ENCODE peak calls at places on chromosomes 13 and 19, in four cellular contexts. V is CD8-positive, alpha-beta T cell; Z is Caco-2; Y is upper lobe of left lung. D is an unnamed sample.

GRCh38 chr19:10818306-10819123 is 17.5 kb downstream of the TMED1 start:
- DNase-seq in V (no peak), Y (no peak), Z (no peak), D (no peak)

GRCh38 chr13:36006347-36006746 is 124.8 kb downstream of the DCLK1 start:
- DNase-seq in V (no peak), Z (no peak), Y (no peak), D (no peak)

GRCh38 chr19:3683866-3684816 is 16.1 kb downstream of the PIP5K1C start:
- DNase-seq in Z (no peak), V (no peak), Y (no peak), D (no peak)

GRCh38 chr19:40433391-40434216 is 7.8 kb upstream of the SERTAD1 start:
- DNase-seq in Y (peak; percentile 97), Z (peak; percentile 92), V (no peak), D (no peak)

GRCh38 chr13:24362435-24362951 is 53.1 kb downstream of the C1QTNF9 start:
- DNase-seq in V (no peak), Y (peak; percentile 63), Z (no peak), D (no peak)

GRCh38 chr19:55118401-55118991 is 1.1 kb upstream of the PPP1R12C start:
- DNase-seq in V (no peak), Y (peak; percentile 79), Z (no peak), D (no peak)

GRCh38 chr19:43562698-43563241 is 12.6 kb downstream of the XRCC1 start:
- DNase-seq in Y (peak; percentile 84), V (peak; percentile 67), Z (no peak), D (peak; percentile 96)

GRCh38 chr13:33191425-33192221 is 93.9 kb downstream of the STARD13 start:
- DNase-seq in Y (no peak), V (no peak), Z (no peak), D (no peak)

GRCh38 chr13:45799451-45799850 is 52.1 kb downstream of the SIAH3 start:
- DNase-seq in V (no peak), Z (no peak), Y (no peak), D (no peak)

GRCh38 chr13:49927755-49928154 is 8.4 kb downstream of the SPRYD7 start:
- DNase-seq in V (no peak), Y (no peak), Z (no peak), D (peak; percentile 20)

GRCh38 chr19:27972291-27973040 is 1240.5 kb downstream of the UQCRFS1 start:
- DNase-seq in Z (no peak), V (no peak), Y (no peak), D (no peak)

GRCh38 chr19:45164577-45165335 is 4.0 kb upstream of the NKPD1 start:
- DNase-seq in V (no peak), Y (peak; percentile 85), Z (peak; percentile 41), D (no peak)

GRCh38 chr19:51783373-51783772 is 11.6 kb upstream of the FPR3 start:
- DNase-seq in V (no peak), Y (no peak), Z (peak; percentile 7), D (no peak)

GRCh38 chr19:8609210-8610040 is 1.1 kb downstream of the ADAMTS10 start:
- DNase-seq in Z (no peak), V (no peak), Y (peak; percentile 86), D (no peak)

GRCh38 chr13:97826421-97826965 is 127.0 kb upstream of the IPO5 start:
- DNase-seq in V (no peak), Z (no peak), Y (no peak), D (no peak)

GRCh38 chr13:29540334-29540733 is 55.2 kb downstream of the SLC7A1 start:
- DNase-seq in Z (no peak), Y (no peak), V (no peak), D (no peak)

GRCh38 chr19:1041272-1041834 is 1.4 kb downstream of the ABCA7 start:
- DNase-seq in Y (no peak), Z (no peak), V (no peak), D (no peak)

GRCh38 chr19:1037553-1038115 is 2.3 kb upstream of the ABCA7 start:
- DNase-seq in V (no peak), Y (peak; percentile 83), Z (no peak), D (no peak)

GRCh38 chr19:1039646-1040475 is at the start of gene ABCA7:
- DNase-seq in V (peak; percentile 98), Y (peak; percentile 100), Z (peak; percentile 99), D (peak; percentile 98)

GRCh38 chr19:1040476-1041271 is 767 bp downstream of the ABCA7 start:
- DNase-seq in Z (peak; percentile 94), V (peak; percentile 74), Y (peak; percentile 92), D (peak; percentile 97)

DNA sequence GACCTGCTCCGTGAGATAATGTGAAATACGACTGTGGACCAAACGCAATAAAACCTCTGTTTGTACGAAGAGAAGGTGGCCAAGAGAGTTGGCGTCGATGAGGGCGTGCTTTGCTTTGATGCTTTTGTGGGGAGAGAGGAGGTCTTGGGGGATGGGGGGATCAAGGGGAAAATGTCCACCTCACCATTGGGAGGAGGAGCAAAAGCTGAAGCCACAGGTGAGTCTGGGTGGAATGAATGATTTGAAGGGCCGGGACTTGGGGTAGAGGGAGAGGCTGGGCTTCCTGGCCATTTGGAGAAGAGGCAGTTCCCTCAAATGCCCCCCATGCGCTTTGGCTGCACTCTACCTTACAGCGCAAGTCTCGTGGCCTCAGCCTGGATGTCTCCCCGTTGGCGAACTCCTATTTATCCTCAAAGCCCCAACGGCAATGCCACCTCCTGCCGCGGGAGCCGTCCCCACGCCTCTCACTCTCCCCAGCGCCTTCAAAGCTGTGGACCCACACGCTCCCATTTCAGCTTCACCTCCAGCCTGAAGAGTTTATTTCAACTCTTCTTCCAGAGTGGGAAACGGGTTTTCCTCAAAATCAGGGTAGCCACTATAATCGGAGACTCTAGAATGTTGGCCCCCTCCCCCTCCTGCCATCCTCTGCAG is 787 bp upstream of the ABCA7 start:
- DNase-seq in Y (peak; percentile 61), V (no peak), Z (no peak), D (no peak)
- H3K4me3 ChIP-seq in Y (peak overlapping the region; percentile 64), V (peak overlapping the region; percentile 96), Z (no peak overlapping the region), D (peak overlapping the region; percentile 22)

GRCh38 chr13:20119960-20120359 is 40.9 kb downstream of the GJA3 start:
- DNase-seq in Z (no peak), Y (no peak), V (no peak), D (no peak)

GRCh38 chr13:20118268-20119140 is 42.3 kb downstream of the GJA3 start:
- DNase-seq in Z (no peak), V (no peak), Y (peak; percentile 89), D (no peak)

GRCh38 chr13:20125129-20125782 is 35.6 kb downstream of the GJA3 start:
- DNase-seq in Z (no peak), V (no peak), Y (no peak), D (no peak)

GRCh38 chr13:20124303-20124702 is 36.5 kb downstream of the GJA3 start:
- DNase-seq in V (no peak), Z (no peak), Y (no peak), D (no peak)

DNA sequence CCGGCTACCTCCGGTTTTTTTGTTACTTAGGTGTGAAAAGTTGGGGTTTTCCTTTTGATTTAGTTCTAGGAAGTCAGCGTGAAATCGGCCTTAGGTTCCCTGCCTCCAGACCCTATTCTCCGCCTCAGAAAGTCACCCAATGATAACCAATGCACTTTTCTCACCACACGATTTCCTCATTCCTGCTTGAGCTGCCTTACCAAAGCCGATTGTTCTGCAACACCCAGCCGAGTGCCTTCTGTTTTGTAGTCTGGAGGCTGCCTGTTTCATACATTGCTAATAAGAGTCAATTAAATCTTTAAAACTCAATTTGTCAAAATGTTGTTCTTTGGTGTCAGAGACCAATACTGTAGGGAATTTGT is 39.7 kb downstream of the GJA3 start:
- DNase-seq in V (no peak), Y (no peak), Z (peak; percentile 57), D (no peak)
- H3K4me3 ChIP-seq in V (no peak overlapping the region), Y (peak overlapping the region; percentile 64), Z (peak overlapping the region; percentile 38), D (peak overlapping the region; percentile 72)

GRCh38 chr19:5808120-5808816 is 3.4 kb downstream of the NRTN start:
- DNase-seq in V (no peak), Y (no peak), Z (no peak), D (no peak)

GRCh38 chr19:5805465-5806132 is 732 bp downstream of the NRTN start:
- DNase-seq in Z (peak; percentile 89), V (no peak), Y (peak; percentile 90), D (no peak)

GRCh38 chr19:5806905-5807304 is 2.0 kb downstream of the NRTN start:
- DNase-seq in Z (no peak), Y (no peak), V (no peak), D (no peak)

GRCh38 chr19:5804516-5805464 is at the start of gene NRTN:
- DNase-seq in Z (peak; percentile 64), V (no peak), Y (peak; percentile 88), D (no peak)

GRCh38 chr19:5806133-5806489 is 1.2 kb downstream of the NRTN start:
- DNase-seq in Z (no peak), Y (no peak), V (no peak), D (no peak)
- H3K4me3 ChIP-seq in Z (no peak overlapping the region), Y (no peak overlapping the region), V (no peak overlapping the region), D (no peak overlapping the region)

GRCh38 chr19:23318143-23318542 is 67.9 kb upstream of the ZNF724 start:
- DNase-seq in Y (no peak), V (no peak), Z (no peak), D (no peak)
- H3K4me3 ChIP-seq in Y (no peak overlapping the region), V (no peak overlapping the region), Z (no peak overlapping the region), D (no peak overlapping the region)

DNA sequence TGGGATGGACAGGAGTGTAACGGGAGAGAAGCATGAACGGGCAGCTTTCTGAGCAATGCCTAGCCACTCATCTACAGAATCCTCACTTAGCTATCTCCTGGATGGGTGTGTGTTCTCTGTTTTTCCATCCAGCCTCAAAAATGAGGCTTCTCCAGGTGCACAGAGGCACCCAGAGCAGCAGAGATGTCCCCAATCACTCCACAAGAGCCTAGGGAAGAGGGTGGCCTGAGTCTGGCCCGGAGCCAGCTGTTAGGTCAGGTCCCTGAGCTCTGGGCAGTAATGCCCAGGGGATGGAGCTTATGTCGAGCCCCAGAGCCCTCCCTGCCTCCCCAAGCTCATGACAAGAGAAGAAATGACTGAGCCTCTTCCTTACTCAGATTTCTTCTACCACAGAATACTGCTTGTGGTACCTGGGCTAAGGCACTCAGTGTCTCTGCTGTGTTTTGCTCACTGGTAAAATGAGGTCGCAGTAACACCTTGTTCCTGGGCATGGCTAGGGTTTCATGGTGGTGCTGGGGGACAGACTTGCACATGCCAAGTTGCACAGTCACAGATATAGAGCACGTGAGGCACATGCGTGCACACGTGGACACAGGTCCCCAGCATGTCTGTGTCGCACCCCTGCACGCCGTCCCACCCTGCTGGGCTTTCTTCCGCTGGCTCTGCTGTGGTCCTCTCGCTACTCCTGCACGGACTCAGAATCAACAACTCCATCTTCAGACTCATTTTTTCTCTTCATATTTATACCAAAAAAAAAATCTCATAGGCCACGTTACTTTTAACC is 86.6 kb upstream of the SOX1 start:
- DNase-seq in Z (no peak), V (no peak), Y (no peak), D (no peak)
- H3K4me3 ChIP-seq in Z (no peak overlapping the region), V (no peak overlapping the region), Y (no peak overlapping the region), D (no peak overlapping the region)

DNA sequence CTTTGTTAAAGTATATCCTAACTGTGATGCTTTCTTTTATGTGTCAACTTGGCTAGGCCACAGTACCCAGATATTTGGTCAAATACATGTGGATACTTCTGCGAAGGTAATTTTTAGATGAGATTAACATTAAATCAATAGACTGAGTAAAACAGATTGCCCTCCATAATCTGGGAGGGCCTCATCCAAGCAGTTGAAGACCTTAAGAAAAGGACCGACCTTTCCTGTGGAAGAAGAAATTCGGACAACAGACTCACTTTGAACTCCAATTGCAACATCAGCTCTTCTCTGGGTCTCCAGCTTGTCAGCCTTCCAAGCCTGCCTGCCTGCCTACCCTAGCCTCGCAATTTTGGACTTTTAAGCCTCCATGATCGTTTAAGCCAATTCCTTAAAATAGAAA is 57.9 kb upstream of the DOCK9 start:
- DNase-seq in V (no peak), Z (no peak), Y (no peak), D (no peak)
- H3K4me3 ChIP-seq in V (no peak overlapping the region), Z (no peak overlapping the region), Y (no peak overlapping the region), D (no peak overlapping the region)

D was measured in Jurkat, Clone E6-1.